ENCODE peak calls at places on chromosomes 3 and 15, in six cellular contexts. S is esophagus squamous epithelium, I is H9, O is right atrium auricular region, E is pancreas, H is heart left ventricle. U is an unnamed sample. For H3K4me1, the result is how much of the 10 kb centered on the place peaks cover.

GRCh38 chr15:87777054-87777498 is 479.5 kb downstream of the NTRK3 start:
- DNase-seq in S (no peak), E (no peak), O (peak), I (no peak), H (no peak), U (peak)

GRCh38 chr3:134333522-134334181 is 40.6 kb downstream of the AMOTL2 start:
- DNase-seq in S (no peak), O (no peak), I (peak), E (no peak), H (no peak), U (no peak)

GRCh38 chr3:52534281-52535183 is 875 bp upstream of the NT5DC2 start:
- DNase-seq in O (peak), E (peak), S (no peak), I (peak), H (peak), U (peak)

GRCh38 chr15:67792250-67792942 is 32.9 kb upstream of the SKOR1 start:
- DNase-seq in O (no peak), I (no peak), E (no peak), H (no peak), S (no peak), U (no peak)

GRCh38 chr3:69444980-69445379 is 59.1 kb upstream of the FRMD4B start:
- DNase-seq in H (no peak), E (no peak), O (no peak), S (no peak), I (no peak), U (no peak)

GRCh38 chr15:82178061-82178460 is 84.5 kb downstream of the EFL1 start:
- DNase-seq in H (no peak), I (no peak), E (no peak), S (no peak), O (no peak), U (no peak)

GRCh38 chr15:50028323-50028722 is 90.7 kb downstream of the ATP8B4 start:
- DNase-seq in S (no peak), I (no peak), O (no peak), H (no peak), E (no peak), U (no peak)

GRCh38 chr3:195154793-195155535 is 116.0 kb downstream of the XXYLT1 start:
- DNase-seq in H (peak), O (peak), S (no peak), E (peak), I (no peak), U (peak)

GRCh38 chr15:29554531-29554930 is 267.7 kb downstream of the TJP1 start:
- DNase-seq in S (no peak), E (no peak), H (no peak), O (no peak), I (no peak), U (peak)

GRCh38 chr3:57793737-57794187 is 37.7 kb downstream of the SLMAP start:
- DNase-seq in S (no peak), H (no peak), O (no peak), I (no peak), E (no peak), U (no peak)

GRCh38 chr3:176767385-176767784 is 429.9 kb downstream of the TBL1XR1 start:
- DNase-seq in S (no peak), O (no peak), I (no peak), H (no peak), E (peak), U (peak)

GRCh38 chr3:72595376-72595775 is 252.9 kb downstream of the SHQ1 start:
- DNase-seq in S (no peak), E (no peak), I (no peak), H (no peak), O (no peak), U (no peak)

GRCh38 chr3:72594615-72595215 is 253.5 kb downstream of the SHQ1 start:
- DNase-seq in S (no peak), I (no peak), O (no peak), H (no peak), E (no peak), U (no peak)

GRCh38 chr3:72597043-72597442 is 251.2 kb downstream of the SHQ1 start:
- DNase-seq in I (no peak), E (no peak), S (no peak), H (no peak), O (no peak), U (no peak)

GRCh38 chr3:72597756-72598195 is 250.5 kb downstream of the SHQ1 start:
- DNase-seq in O (no peak), I (no peak), H (no peak), E (no peak), S (no peak), U (peak)

GRCh38 chr3:72595927-72596610 is 252.2 kb downstream of the SHQ1 start:
- DNase-seq in E (no peak), I (no peak), H (no peak), O (no peak), S (no peak), U (no peak)
- H3K27ac ChIP-seq in E (no peak), I (no peak), H (no peak), O (no peak), S (no peak), U (no peak)

GRCh38 chr3:63746211-63746610 is 72.9 kb upstream of the C3orf49 start:
- DNase-seq in O (no peak), H (no peak), S (no peak), I (no peak), E (no peak), U (no peak)
- TF ChIP-seq CTCF in O (no peak), H (no peak), S (no peak), I (no peak), E (no peak), U (no peak)

DNA sequence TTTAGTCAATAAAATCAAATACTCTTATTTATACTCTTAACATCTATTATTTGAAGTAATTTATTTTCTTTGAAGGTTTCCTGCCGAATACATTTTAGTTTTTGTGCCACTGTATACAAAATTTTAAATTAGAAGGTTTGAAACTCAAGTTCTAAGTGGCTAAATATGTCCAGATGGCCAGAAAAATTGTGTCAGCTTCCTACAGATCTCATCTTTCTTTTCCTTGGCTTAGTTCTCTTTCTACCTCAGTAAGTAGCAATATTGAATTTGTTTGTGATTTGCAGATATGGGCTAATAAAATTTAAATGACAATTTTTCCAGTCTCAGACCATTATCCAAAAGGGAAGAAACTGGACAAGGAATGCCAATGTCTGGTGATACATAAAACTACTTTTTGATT is 452.1 kb downstream of the ROBO2 start:
- DNase-seq in H (no peak), O (no peak), E (no peak), S (no peak), I (no peak), U (no peak)
- H3K4me1 ChIP-seq in H (under half), O (under half), E (under half), S (under half), I (under half), U (under half)

DNA sequence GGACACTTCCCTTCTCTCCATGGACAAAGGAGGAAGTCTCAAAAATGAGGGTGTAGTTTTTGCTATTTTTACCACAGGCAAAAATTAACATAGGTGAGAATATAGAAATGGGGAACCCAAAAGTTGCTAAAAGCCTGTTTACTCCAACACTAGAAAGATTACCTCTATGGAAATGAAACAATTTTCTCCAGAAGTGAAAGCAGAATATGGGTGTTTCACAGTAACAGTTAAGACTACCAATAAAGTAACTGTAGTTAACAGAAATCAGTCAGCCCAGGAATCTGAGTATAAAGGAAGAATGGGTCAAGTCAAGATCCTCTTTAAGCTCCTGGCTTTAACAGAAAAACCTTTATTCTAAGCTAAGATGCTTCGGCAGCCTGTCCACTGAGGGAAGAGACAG is 9.3 kb downstream of the TRA2B start:
- DNase-seq in H (no peak), O (no peak), E (no peak), I (no peak), S (no peak), U (no peak)
- H3K27ac ChIP-seq in H (no peak), O (no peak), E (peak), I (no peak), S (peak), U (no peak)

GRCh38 chr15:43777293-43777819 is 590 bp upstream of the ELL3 start:
- DNase-seq in O (peak), E (peak), I (peak), H (peak), S (no peak), U (peak)

GRCh38 chr15:43776101-43776717 is 557 bp downstream of the ELL3 start:
- DNase-seq in H (no peak), E (peak), S (peak), O (no peak), I (peak), U (peak)

GRCh38 chr15:43776718-43777292 is at the start of gene ELL3:
- DNase-seq in H (peak), O (no peak), I (peak), E (peak), S (no peak), U (peak)

GRCh38 chr15:43774062-43774461 is 2.7 kb downstream of the ELL3 start:
- DNase-seq in H (no peak), S (no peak), O (no peak), I (no peak), E (no peak), U (no peak)

GRCh38 chr15:43775411-43775965 is 1.3 kb downstream of the ELL3 start:
- DNase-seq in S (no peak), H (no peak), I (peak), O (no peak), E (peak), U (peak)
- TF ChIP-seq CTCF in S (peak), H (no peak), I (peak), O (no peak), E (peak), U (peak)

DNA sequence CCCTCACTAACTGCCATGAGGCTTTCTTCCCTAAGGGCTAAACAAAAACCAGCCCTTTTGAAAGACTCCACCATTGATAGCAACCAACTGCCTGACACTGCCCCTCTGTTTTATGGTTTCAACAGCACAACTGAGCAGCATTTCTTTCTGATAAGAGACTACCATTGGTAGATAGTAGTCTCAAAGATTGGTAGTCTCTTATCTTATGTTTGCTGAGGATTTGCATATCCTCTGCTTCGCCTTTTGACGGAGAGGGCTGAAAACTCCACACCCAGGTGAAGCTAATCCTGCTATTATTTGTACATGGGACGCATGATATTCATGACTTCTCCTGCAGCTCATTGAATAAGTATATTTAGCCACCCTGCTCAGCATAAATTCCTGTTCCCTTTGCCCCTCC is 119.4 kb upstream of the STRIT1 start:
- DNase-seq in I (no peak), S (no peak), H (no peak), O (no peak), E (no peak), U (no peak)
- H3K4me1 ChIP-seq in I (under half), S (under half), H (under half), O (under half), E (under half), U (under half)

GRCh38 chr3:190012314-190012782 is 108.3 kb downstream of the P3H2 start:
- DNase-seq in S (no peak), H (no peak), E (no peak), I (no peak), O (no peak), U (no peak)
- H3K27ac ChIP-seq in S (peak), H (no peak), E (peak), I (peak), O (no peak), U (no peak)

DNA sequence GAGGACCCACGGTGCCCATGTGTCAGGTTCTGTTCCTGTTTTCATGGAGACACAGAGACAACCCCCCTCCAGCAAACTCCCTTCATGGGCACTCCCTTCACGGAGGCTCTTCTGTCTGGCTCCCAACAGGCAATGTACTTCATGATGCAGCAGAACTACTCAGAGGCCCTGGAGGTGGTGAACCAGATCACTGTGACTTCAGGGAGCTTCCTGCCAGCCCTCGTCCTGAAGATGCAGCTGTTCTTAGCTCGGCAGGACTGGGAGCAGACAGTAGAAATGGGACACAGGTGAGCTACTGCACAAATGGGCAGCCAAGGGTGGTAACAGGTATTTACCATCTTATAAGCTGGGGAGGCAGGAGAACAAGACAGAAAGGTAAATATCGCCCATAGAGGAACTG is 7.0 kb downstream of the TTC21A start:
- DNase-seq in O (no peak), H (no peak), I (no peak), S (no peak), E (no peak), U (no peak)
- TF ChIP-seq CTCF in O (no peak), H (no peak), I (no peak), S (no peak), E (no peak), U (no peak)

U was measured in thyroid gland.